ENCODE peak calls at places on chromosome 6, in nine cellular contexts. One of them, this sample, is unnamed.

GRCh38 chr6:155303361-155303870 is 10.9 kb downstream of the TFB1M start:
- DNase-seq in HCT116: no peak
- DNase-seq in spleen: no peak
- DNase-seq in GM12878: no peak
- DNase-seq in H1: no peak
- DNase-seq in SK-N-SH: no peak
- DNase-seq in endothelial cell of umbilical vein: no peak
- DNase-seq in Panc1: no peak
- DNase-seq in GM23338: no peak
- DNase-seq in this sample: no peak

GRCh38 chr6:137799950-137800568 is 67.0 kb upstream of the TNFAIP3 start:
- DNase-seq in HCT116: peak
- DNase-seq in spleen: no peak
- DNase-seq in GM12878: no peak
- DNase-seq in H1: no peak
- DNase-seq in SK-N-SH: peak
- DNase-seq in endothelial cell of umbilical vein: peak
- DNase-seq in Panc1: no peak
- DNase-seq in GM23338: peak
- DNase-seq in this sample: peak

GRCh38 chr6:126112171-126112632 is 125.9 kb downstream of the TRMT11 start:
- DNase-seq in HCT116: no peak
- DNase-seq in spleen: no peak
- DNase-seq in GM12878: no peak
- DNase-seq in H1: no peak
- DNase-seq in SK-N-SH: no peak
- DNase-seq in endothelial cell of umbilical vein: no peak
- DNase-seq in Panc1: peak
- DNase-seq in GM23338: no peak
- DNase-seq in this sample: no peak

GRCh38 chr6:110590821-110591351 is 114.5 kb upstream of the SLC22A16 start:
- DNase-seq in HCT116: no peak
- DNase-seq in spleen: no peak
- DNase-seq in GM12878: peak
- DNase-seq in H1: no peak
- DNase-seq in SK-N-SH: no peak
- DNase-seq in endothelial cell of umbilical vein: no peak
- DNase-seq in Panc1: no peak
- DNase-seq in GM23338: no peak
- DNase-seq in this sample: no peak

GRCh38 chr6:287500-287883 is 4.8 kb upstream of the DUSP22 start:
- DNase-seq in HCT116: no peak
- DNase-seq in spleen: no peak
- DNase-seq in GM12878: no peak
- DNase-seq in H1: peak
- DNase-seq in SK-N-SH: no peak
- DNase-seq in endothelial cell of umbilical vein: no peak
- DNase-seq in Panc1: no peak
- DNase-seq in GM23338: no peak
- DNase-seq in this sample: no peak

GRCh38 chr6:27591660-27592059 is 118.8 kb upstream of the ZNF184 start:
- DNase-seq in HCT116: no peak
- DNase-seq in spleen: no peak
- DNase-seq in GM12878: no peak
- DNase-seq in H1: peak
- DNase-seq in SK-N-SH: no peak
- DNase-seq in endothelial cell of umbilical vein: peak
- DNase-seq in Panc1: peak
- DNase-seq in GM23338: peak
- DNase-seq in this sample: no peak

GRCh38 chr6:15036690-15037245 is 209.1 kb upstream of the JARID2 start:
- DNase-seq in HCT116: no peak
- DNase-seq in spleen: no peak
- DNase-seq in GM12878: no peak
- DNase-seq in H1: peak
- DNase-seq in SK-N-SH: peak
- DNase-seq in endothelial cell of umbilical vein: no peak
- DNase-seq in Panc1: no peak
- DNase-seq in GM23338: no peak
- DNase-seq in this sample: peak

GRCh38 chr6:36975231-36976004 is 10.6 kb downstream of the MTCH1 start:
- DNase-seq in HCT116: no peak
- DNase-seq in spleen: peak
- DNase-seq in GM12878: no peak
- DNase-seq in H1: no peak
- DNase-seq in SK-N-SH: no peak
- DNase-seq in endothelial cell of umbilical vein: no peak
- DNase-seq in Panc1: no peak
- DNase-seq in GM23338: no peak
- DNase-seq in this sample: no peak

DNA sequence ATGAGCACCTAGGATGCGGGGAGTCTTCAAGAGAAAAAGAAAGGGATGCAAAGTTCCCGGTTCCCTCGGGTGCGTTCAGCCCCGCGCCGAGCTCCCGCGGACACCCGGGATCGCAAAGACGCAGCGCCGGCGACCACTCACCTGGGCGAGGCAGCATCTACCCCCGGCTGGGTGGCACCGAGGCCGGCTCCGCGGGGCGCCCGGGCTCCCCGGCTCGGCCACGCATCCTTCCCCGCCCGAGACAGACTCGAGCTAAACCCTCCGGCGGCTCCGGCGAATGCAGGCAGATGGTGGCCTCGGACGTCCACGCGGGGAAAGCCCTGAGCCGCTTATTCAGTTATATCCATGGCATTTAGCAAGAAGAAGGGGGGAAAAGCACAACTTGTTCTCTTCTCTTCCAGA is 363 bp downstream of the LRFN2 start:
- DNase-seq in HCT116: no peak
- DNase-seq in spleen: no peak
- DNase-seq in GM12878: no peak
- DNase-seq in H1: peak
- DNase-seq in SK-N-SH: peak
- DNase-seq in endothelial cell of umbilical vein: no peak
- DNase-seq in Panc1: no peak
- DNase-seq in GM23338: no peak
- DNase-seq in this sample: no peak
- H3K4me3 ChIP-seq in HCT116: no peak
- H3K4me3 ChIP-seq in spleen: peak
- H3K4me3 ChIP-seq in GM12878: no peak
- H3K4me3 ChIP-seq in H1: peak
- H3K4me3 ChIP-seq in SK-N-SH: peak
- H3K4me3 ChIP-seq in endothelial cell of umbilical vein: no peak
- H3K4me3 ChIP-seq in Panc1: peak
- H3K4me3 ChIP-seq in GM23338: peak
- H3K4me3 ChIP-seq in this sample: peak

GRCh38 chr6:2791124-2792050 is 26.2 kb downstream of the WRNIP1 start:
- DNase-seq in HCT116: peak
- DNase-seq in spleen: no peak
- DNase-seq in GM12878: peak
- DNase-seq in H1: no peak
- DNase-seq in SK-N-SH: peak
- DNase-seq in endothelial cell of umbilical vein: peak
- DNase-seq in Panc1: peak
- DNase-seq in GM23338: peak
- DNase-seq in this sample: peak

GRCh38 chr6:2794171-2794730 is 29.1 kb downstream of the WRNIP1 start:
- DNase-seq in HCT116: no peak
- DNase-seq in spleen: no peak
- DNase-seq in GM12878: no peak
- DNase-seq in H1: no peak
- DNase-seq in SK-N-SH: no peak
- DNase-seq in endothelial cell of umbilical vein: no peak
- DNase-seq in Panc1: no peak
- DNase-seq in GM23338: no peak
- DNase-seq in this sample: no peak

GRCh38 chr6:2793491-2794151 is 28.4 kb downstream of the WRNIP1 start:
- DNase-seq in HCT116: no peak
- DNase-seq in spleen: no peak
- DNase-seq in GM12878: no peak
- DNase-seq in H1: no peak
- DNase-seq in SK-N-SH: no peak
- DNase-seq in endothelial cell of umbilical vein: no peak
- DNase-seq in Panc1: no peak
- DNase-seq in GM23338: no peak
- DNase-seq in this sample: peak

GRCh38 chr6:2792330-2792729 is 27.1 kb downstream of the WRNIP1 start:
- DNase-seq in HCT116: peak
- DNase-seq in spleen: no peak
- DNase-seq in GM12878: no peak
- DNase-seq in H1: no peak
- DNase-seq in SK-N-SH: no peak
- DNase-seq in endothelial cell of umbilical vein: peak
- DNase-seq in Panc1: no peak
- DNase-seq in GM23338: no peak
- DNase-seq in this sample: no peak

DNA sequence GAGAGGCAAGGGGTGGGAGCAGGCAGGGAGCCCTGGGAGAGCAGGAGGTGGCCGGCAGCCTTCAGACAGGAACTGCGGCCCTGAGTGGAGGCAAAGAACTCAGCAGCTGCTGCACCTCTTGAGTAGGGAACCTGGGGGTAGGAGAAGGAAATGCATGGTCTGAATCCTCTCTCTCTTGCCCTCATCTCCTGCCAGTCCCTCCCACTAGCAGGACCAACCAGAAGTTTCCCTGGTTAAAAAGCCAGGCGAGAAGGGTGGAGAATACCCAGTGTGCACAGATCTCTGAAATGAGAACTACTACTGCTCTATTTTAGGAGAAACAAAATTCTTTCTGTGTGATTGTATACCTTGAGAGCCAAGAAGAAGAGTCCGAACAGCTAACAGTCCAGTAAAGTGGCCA is 25.4 kb downstream of the WRNIP1 start:
- DNase-seq in HCT116: no peak
- DNase-seq in spleen: no peak
- DNase-seq in GM12878: no peak
- DNase-seq in H1: no peak
- DNase-seq in SK-N-SH: no peak
- DNase-seq in endothelial cell of umbilical vein: no peak
- DNase-seq in Panc1: no peak
- DNase-seq in GM23338: peak
- DNase-seq in this sample: no peak
- TF ChIP-seq CTCF in HCT116: no peak
- TF ChIP-seq CTCF in spleen: no peak
- TF ChIP-seq CTCF in GM12878: no peak
- TF ChIP-seq CTCF in H1: peak
- TF ChIP-seq CTCF in SK-N-SH: no peak
- TF ChIP-seq CTCF in endothelial cell of umbilical vein: no peak
- TF ChIP-seq CTCF in Panc1: no peak
- TF ChIP-seq CTCF in GM23338: no peak
- TF ChIP-seq CTCF in this sample: no peak

GRCh38 chr6:129603731-129604130 is 106.2 kb downstream of the ARHGAP18 start:
- DNase-seq in HCT116: no peak
- DNase-seq in spleen: no peak
- DNase-seq in GM12878: no peak
- DNase-seq in H1: no peak
- DNase-seq in SK-N-SH: no peak
- DNase-seq in endothelial cell of umbilical vein: no peak
- DNase-seq in Panc1: no peak
- DNase-seq in GM23338: no peak
- DNase-seq in this sample: no peak

GRCh38 chr6:129599467-129599866 is 110.5 kb downstream of the ARHGAP18 start:
- DNase-seq in HCT116: no peak
- DNase-seq in spleen: no peak
- DNase-seq in GM12878: no peak
- DNase-seq in H1: no peak
- DNase-seq in SK-N-SH: no peak
- DNase-seq in endothelial cell of umbilical vein: no peak
- DNase-seq in Panc1: no peak
- DNase-seq in GM23338: peak
- DNase-seq in this sample: no peak

GRCh38 chr6:129597023-129597713 is 112.8 kb downstream of the ARHGAP18 start:
- DNase-seq in HCT116: no peak
- DNase-seq in spleen: no peak
- DNase-seq in GM12878: no peak
- DNase-seq in H1: no peak
- DNase-seq in SK-N-SH: no peak
- DNase-seq in endothelial cell of umbilical vein: no peak
- DNase-seq in Panc1: no peak
- DNase-seq in GM23338: no peak
- DNase-seq in this sample: no peak

GRCh38 chr6:129601323-129601722 is 108.7 kb downstream of the ARHGAP18 start:
- DNase-seq in HCT116: no peak
- DNase-seq in spleen: no peak
- DNase-seq in GM12878: no peak
- DNase-seq in H1: no peak
- DNase-seq in SK-N-SH: no peak
- DNase-seq in endothelial cell of umbilical vein: no peak
- DNase-seq in Panc1: no peak
- DNase-seq in GM23338: no peak
- DNase-seq in this sample: no peak

DNA sequence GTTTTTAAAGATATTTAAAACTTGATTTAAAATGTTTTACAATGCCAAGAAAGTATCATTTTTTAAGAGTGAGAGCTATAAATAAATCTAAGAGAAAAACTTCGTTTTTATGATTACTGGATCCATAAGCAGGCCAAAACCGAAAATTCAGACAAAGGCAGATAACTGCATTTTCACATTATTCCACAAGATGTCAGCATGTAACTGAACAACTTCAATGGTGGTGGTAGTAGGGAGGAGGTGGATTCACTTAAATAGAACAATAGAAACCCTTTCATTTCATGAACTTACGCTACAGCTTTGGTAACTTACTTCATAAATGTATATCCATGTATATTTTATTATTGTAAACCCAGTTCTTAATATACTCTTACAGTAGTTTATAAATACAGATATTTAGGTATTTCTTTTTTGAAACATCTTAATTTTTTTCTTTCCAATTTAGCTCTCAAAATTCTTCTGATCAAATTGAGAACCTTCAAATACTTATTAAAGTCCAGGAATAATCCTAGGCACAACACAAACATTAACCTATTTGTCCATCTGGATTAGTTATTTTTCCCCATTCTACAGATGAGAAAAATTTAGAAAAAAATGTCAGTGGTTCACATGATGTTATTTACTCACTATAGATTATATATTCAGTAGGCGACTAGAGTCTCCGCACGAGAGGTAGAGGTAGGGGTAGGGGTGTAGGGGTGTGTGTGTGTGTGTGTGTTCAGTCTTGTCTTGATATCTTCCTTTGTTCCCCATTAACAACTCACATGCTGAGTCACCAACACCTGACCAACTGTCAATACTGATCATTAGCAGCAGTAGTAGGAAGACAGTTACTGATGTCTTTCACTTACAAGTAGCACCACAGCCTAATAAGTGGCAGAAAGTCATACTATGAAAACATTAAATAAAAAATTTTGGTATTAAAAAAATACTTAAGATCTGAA is 111.5 kb downstream of the ARHGAP18 start:
- DNase-seq in HCT116: peak
- DNase-seq in spleen: no peak
- DNase-seq in GM12878: peak
- DNase-seq in H1: no peak
- DNase-seq in SK-N-SH: peak
- DNase-seq in endothelial cell of umbilical vein: peak
- DNase-seq in Panc1: peak
- DNase-seq in GM23338: peak
- DNase-seq in this sample: no peak
- TF ChIP-seq POLR2AphosphoS5 in HCT116: no peak
- TF ChIP-seq POLR2AphosphoS5 in spleen: no peak
- TF ChIP-seq POLR2AphosphoS5 in GM12878: no peak
- TF ChIP-seq POLR2AphosphoS5 in H1: no peak
- TF ChIP-seq POLR2AphosphoS5 in SK-N-SH: no peak
- TF ChIP-seq POLR2AphosphoS5 in endothelial cell of umbilical vein: no peak
- TF ChIP-seq POLR2AphosphoS5 in Panc1: no peak
- TF ChIP-seq POLR2AphosphoS5 in GM23338: no peak
- TF ChIP-seq POLR2AphosphoS5 in this sample: no peak

GRCh38 chr6:33075208-33075567 is 602 bp upstream of the HLA-DPB1 start:
- DNase-seq in HCT116: no peak
- DNase-seq in spleen: no peak
- DNase-seq in GM12878: peak
- DNase-seq in H1: no peak
- DNase-seq in SK-N-SH: no peak
- DNase-seq in endothelial cell of umbilical vein: no peak
- DNase-seq in Panc1: no peak
- DNase-seq in GM23338: no peak
- DNase-seq in this sample: no peak

GRCh38 chr6:33075568-33076405 is at the start of gene HLA-DPB1:
- DNase-seq in HCT116: peak
- DNase-seq in spleen: peak
- DNase-seq in GM12878: peak
- DNase-seq in H1: no peak
- DNase-seq in SK-N-SH: peak
- DNase-seq in endothelial cell of umbilical vein: peak
- DNase-seq in Panc1: no peak
- DNase-seq in GM23338: peak
- DNase-seq in this sample: no peak

GRCh38 chr6:33078442-33078841 is 2.7 kb downstream of the HLA-DPB1 start:
- DNase-seq in HCT116: no peak
- DNase-seq in spleen: no peak
- DNase-seq in GM12878: no peak
- DNase-seq in H1: no peak
- DNase-seq in SK-N-SH: no peak
- DNase-seq in endothelial cell of umbilical vein: no peak
- DNase-seq in Panc1: no peak
- DNase-seq in GM23338: no peak
- DNase-seq in this sample: no peak

GRCh38 chr6:33077908-33078307 is 2.1 kb downstream of the HLA-DPB1 start:
- DNase-seq in HCT116: no peak
- DNase-seq in spleen: peak
- DNase-seq in GM12878: no peak
- DNase-seq in H1: no peak
- DNase-seq in SK-N-SH: no peak
- DNase-seq in endothelial cell of umbilical vein: no peak
- DNase-seq in Panc1: no peak
- DNase-seq in GM23338: no peak
- DNase-seq in this sample: no peak

GRCh38 chr6:33076406-33076934 is 680 bp downstream of the HLA-DPB1 start:
- DNase-seq in HCT116: no peak
- DNase-seq in spleen: no peak
- DNase-seq in GM12878: no peak
- DNase-seq in H1: no peak
- DNase-seq in SK-N-SH: no peak
- DNase-seq in endothelial cell of umbilical vein: no peak
- DNase-seq in Panc1: no peak
- DNase-seq in GM23338: no peak
- DNase-seq in this sample: no peak
- H3K4me3 ChIP-seq in HCT116: no peak
- H3K4me3 ChIP-seq in spleen: peak
- H3K4me3 ChIP-seq in GM12878: peak
- H3K4me3 ChIP-seq in H1: no peak
- H3K4me3 ChIP-seq in SK-N-SH: peak
- H3K4me3 ChIP-seq in endothelial cell of umbilical vein: no peak
- H3K4me3 ChIP-seq in Panc1: no peak
- H3K4me3 ChIP-seq in GM23338: no peak
- H3K4me3 ChIP-seq in this sample: peak